ENCODE peak calls at places on chromosomes 4 and X, in four cellular contexts. N, R, T and H are unnamed samples.

GRCh38 chrX:7132335-7133035 is 15.0 kb upstream of the STS start:
- DNase-seq in N (peak), R (peak), T (peak), H (peak)

GRCh38 chr4:47827339-47828047 is 10.4 kb downstream of the CORIN start:
- DNase-seq in N (no peak), R (no peak), T (no peak), H (no peak)

GRCh38 chr4:127249066-127249766 is 383.5 kb upstream of the INTU start:
- DNase-seq in N (no peak), R (no peak), T (no peak), H (no peak)

GRCh38 chr4:12787261-12787660 is 696.9 kb downstream of the RAB28 start:
- DNase-seq in N (no peak), R (no peak), T (no peak), H (no peak)

GRCh38 chr4:153517159-153517558 is 51.0 kb downstream of the TMEM131L start:
- DNase-seq in N (no peak), R (no peak), T (no peak), H (no peak)

GRCh38 chrX:63747331-63747730 is 37.7 kb downstream of the ARHGEF9 start:
- DNase-seq in N (no peak), R (no peak), T (no peak), H (no peak)

GRCh38 chrX:116284383-116284782 is 113.8 kb downstream of the AGTR2 start:
- DNase-seq in N (no peak), R (no peak), T (no peak), H (no peak)

GRCh38 chr4:76802546-76803021 is 95.4 kb downstream of the SOWAHB start:
- DNase-seq in N (no peak), R (no peak), T (no peak), H (no peak)

GRCh38 chr4:157221426-157221894 is 932 bp downstream of the GRIA2 start:
- DNase-seq in N (no peak), R (no peak), T (no peak), H (no peak)

GRCh38 chr4:54400802-54401201 is 171.7 kb downstream of the PDGFRA start:
- DNase-seq in N (no peak), R (no peak), T (no peak), H (no peak)

GRCh38 chr4:37892641-37893040 is 1.8 kb downstream of the TBC1D1 start:
- DNase-seq in N (no peak), R (no peak), T (no peak), H (no peak)

GRCh38 chrX:48939417-48940228 is 17.8 kb downstream of the OTUD5 start:
- DNase-seq in N (no peak), R (no peak), T (no peak), H (no peak)

GRCh38 chr4:69718376-69719293 is 41.8 kb downstream of the SULT1B1 start:
- DNase-seq in N (no peak), R (no peak), T (no peak), H (no peak)

GRCh38 chr4:65893311-65893710 is 223.0 kb upstream of the EPHA5 start:
- DNase-seq in N (no peak), R (no peak), T (no peak), H (no peak)

GRCh38 chr4:81314196-81314896 is 99.3 kb upstream of the PRKG2 start:
- DNase-seq in N (no peak), R (no peak), T (no peak), H (no peak)

GRCh38 chrX:82092307-82092706 is 890.4 kb downstream of the SH3BGRL start:
- DNase-seq in N (no peak), R (no peak), T (no peak), H (no peak)

GRCh38 chr4:84286048-84286447 is 213.0 kb downstream of the NKX6-1 start:
- DNase-seq in N (no peak), R (no peak), T (no peak), H (peak)

GRCh38 chrX:108811891-108812290 is 75.5 kb upstream of the IRS4 start:
- DNase-seq in N (peak), R (peak), T (peak), H (peak)

GRCh38 chr4:8150152-8151090 is 8.2 kb downstream of the ABLIM2 start:
- DNase-seq in N (no peak), R (no peak), T (no peak), H (no peak)

GRCh38 chr4:145843148-145843547 is 95.5 kb downstream of the ZNF827 start:
- DNase-seq in N (no peak), R (no peak), T (no peak), H (no peak)

GRCh38 chrX:118519411-118520205 is 24.0 kb downstream of the DOCK11 start:
- DNase-seq in N (no peak), R (no peak), T (no peak), H (no peak)

GRCh38 chr4:142121951-142122350 is 485.6 kb downstream of the IL15 start:
- DNase-seq in N (no peak), R (no peak), T (no peak), H (no peak)

GRCh38 chr4:77174426-77174825 is 17.4 kb downstream of the CCNG2 start:
- DNase-seq in N (no peak), R (no peak), T (no peak), H (no peak)

GRCh38 chr4:150863456-150863855 is 151.6 kb downstream of the LRBA start:
- DNase-seq in N (peak), R (no peak), T (no peak), H (no peak)

GRCh38 chr4:10205223-10205622 is 88.6 kb upstream of the WDR1 start:
- DNase-seq in N (peak), R (no peak), T (no peak), H (no peak)

GRCh38 chr4:1195109-1195671 is 22.8 kb upstream of the SPON2 start:
- DNase-seq in N (no peak), R (no peak), T (no peak), H (peak)

GRCh38 chr4:521636-522330 is 22.8 kb downstream of the PIGG start:
- DNase-seq in N (no peak), R (no peak), T (no peak), H (no peak)

GRCh38 chr4:1318488-1319213 is 28.4 kb upstream of the UVSSA start:
- DNase-seq in N (no peak), R (peak), T (peak), H (peak)

GRCh38 chr4:87406462-87406861 is 15.5 kb upstream of the HSD17B11 start:
- DNase-seq in N (no peak), R (no peak), T (no peak), H (no peak)

GRCh38 chrX:141220342-141221008 is 21.8 kb downstream of the SPANXC start:
- DNase-seq in N (no peak), R (no peak), T (no peak), H (no peak)

GRCh38 chr4:7434766-7435150 is at the start of gene PSAPL1:
- DNase-seq in N (peak), R (peak), T (peak), H (peak)

GRCh38 chr4:70902577-70903281 is 560 bp downstream of the MOB1B start:
- DNase-seq in N (no peak), R (peak), T (peak), H (no peak)

GRCh38 chr4:3684546-3684945 is 81.6 kb upstream of the ADRA2C start:
- DNase-seq in N (no peak), R (no peak), T (no peak), H (no peak)

GRCh38 chr4:3683744-3684421 is 82.3 kb upstream of the ADRA2C start:
- DNase-seq in N (no peak), R (no peak), T (no peak), H (peak)

GRCh38 chr4:3685081-3685645 is 81.0 kb upstream of the ADRA2C start:
- DNase-seq in N (no peak), R (no peak), T (no peak), H (no peak)

GRCh38 chr4:3682236-3683076 is 83.7 kb upstream of the ADRA2C start:
- DNase-seq in N (no peak), R (no peak), T (no peak), H (peak)

DNA sequence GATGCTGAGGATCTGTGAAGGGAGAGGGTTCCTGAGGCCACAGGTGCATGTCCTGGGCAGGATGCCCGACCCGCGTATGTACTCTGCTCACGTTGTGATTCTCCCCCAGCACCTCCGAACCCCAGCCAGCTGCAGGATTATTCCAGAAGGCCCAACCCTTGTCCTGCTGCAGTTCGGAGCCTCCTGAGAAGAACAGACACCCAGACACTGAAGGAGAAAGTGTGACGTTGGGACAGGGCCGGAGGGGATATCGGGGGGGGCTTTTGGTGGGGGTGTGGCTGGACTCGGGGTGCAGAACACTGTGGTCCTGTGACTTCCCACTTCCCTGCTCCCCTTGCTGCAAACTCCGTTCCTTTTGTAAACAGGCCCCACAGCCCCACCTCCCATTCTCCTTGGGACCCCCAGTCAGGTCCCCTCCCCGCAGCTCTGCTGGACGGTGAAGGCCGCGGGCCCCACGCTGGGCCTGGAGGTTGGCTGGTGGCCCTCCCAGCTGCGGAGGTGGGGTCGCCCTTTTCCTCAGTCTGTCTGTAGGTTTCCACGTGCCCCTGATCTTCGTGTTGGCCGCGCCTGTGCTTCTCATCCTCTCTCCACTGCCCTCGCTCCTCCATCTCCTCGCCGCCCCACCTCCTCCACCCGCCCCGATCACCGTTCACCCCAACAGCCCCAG is 83.0 kb upstream of the ADRA2C start:
- DNase-seq in N (no peak), R (no peak), T (no peak), H (peak)
- TF ChIP-seq ELF4 in N (no peak), R (no peak), T (no peak), H (no peak)

DNA sequence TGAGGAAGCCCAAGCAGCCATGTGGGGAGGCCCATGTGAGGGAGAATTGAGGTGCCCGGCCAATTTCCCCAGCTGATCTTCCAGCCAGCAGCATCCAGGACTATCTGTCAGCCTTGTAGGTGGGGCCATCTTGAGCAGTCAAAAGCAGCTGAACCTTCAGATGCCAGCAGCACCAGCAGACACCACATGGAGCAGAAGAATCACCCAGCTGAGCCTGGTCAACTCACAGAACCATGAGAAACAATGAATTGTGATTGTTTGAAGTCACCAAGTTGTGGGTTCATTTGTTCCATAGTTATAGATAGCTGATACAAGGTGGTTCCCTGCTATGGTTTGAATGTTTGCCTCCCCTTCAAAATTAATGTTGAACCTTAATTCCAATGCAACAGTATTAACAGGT is 85.1 kb upstream of the ATP6AP2 start:
- DNase-seq in N (no peak), R (no peak), T (no peak), H (no peak)
- TF ChIP-seq ELF4 in N (no peak), R (no peak), T (no peak), H (no peak)

GRCh38 chr4:2511645-2512131 is 24.8 kb upstream of the FAM193A start:
- DNase-seq in N (no peak), R (no peak), T (peak), H (no peak)
- TF ChIP-seq ELF4 in N (no peak), R (no peak), T (no peak), H (no peak)

DNA sequence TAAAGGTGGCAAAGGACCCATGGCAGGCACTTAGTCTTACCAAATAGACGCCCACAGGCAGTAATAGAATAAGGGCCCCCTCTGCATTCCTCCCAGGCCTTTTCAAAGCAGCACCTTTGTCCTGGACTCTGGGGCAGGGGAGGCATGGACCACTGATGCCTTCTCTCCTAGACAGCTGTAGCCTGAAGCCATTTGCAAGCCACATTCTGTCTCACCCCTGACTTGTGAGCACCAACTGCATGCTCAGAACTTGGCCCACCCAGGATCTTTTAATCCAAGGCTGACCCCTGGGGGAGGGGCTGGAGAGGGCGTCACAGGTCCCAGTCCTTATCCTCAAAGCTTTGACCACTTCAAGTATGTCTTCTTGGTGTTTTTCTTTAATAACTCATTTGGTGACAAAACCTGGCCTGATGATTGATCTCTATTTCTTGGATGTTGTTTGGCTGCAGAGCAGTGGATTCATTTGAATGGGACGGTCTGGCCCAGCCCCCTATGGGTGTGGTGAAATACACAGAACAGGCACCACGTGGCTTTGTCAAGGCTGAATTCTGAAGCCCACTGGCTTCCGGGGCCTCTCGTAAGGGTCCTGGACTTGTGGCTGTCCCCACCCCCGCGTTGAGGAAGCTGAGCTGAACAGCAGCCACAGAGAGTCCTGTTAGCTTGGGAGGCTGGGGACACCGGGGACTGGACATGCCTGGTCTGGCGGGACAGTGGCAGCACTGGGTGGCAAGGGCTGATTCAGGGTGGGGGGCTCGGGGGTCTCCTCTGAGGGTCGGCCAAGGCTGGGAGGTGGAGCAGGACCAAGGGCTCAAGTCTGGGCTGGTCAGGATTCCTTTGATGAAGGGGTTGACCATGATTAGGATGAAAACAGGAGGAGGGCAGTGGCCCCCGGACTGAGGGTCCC is 36.6 kb downstream of the ADRA2C start:
- DNase-seq in N (peak), R (no peak), T (no peak), H (no peak)
- TF ChIP-seq ELF4 in N (no peak), R (no peak), T (no peak), H (no peak)

GRCh38 chr4:114287079-114287696 is 307.7 kb upstream of the ARSJ start:
- DNase-seq in N (peak), R (no peak), T (no peak), H (peak)
- TF ChIP-seq ELF4 in N (no peak), R (no peak), T (no peak), H (no peak)

GRCh38 chrX:148067285-148067684 is 86.1 kb downstream of the FMR1NB start:
- DNase-seq in N (no peak), R (no peak), T (no peak), H (no peak)

GRCh38 chrX:148070504-148070877 is 89.4 kb downstream of the FMR1NB start:
- DNase-seq in N (no peak), R (no peak), T (no peak), H (no peak)

GRCh38 chrX:148069759-148070503 is 88.8 kb downstream of the FMR1NB start:
- DNase-seq in N (no peak), R (no peak), T (no peak), H (no peak)
- TF ChIP-seq ELF4 in N (no peak), R (no peak), T (no peak), H (no peak)

GRCh38 chr4:108398326-108398725 is 222.1 kb upstream of the RPL34 start:
- DNase-seq in N (no peak), R (no peak), T (no peak), H (no peak)
- TF ChIP-seq ELF4 in N (no peak), R (no peak), T (no peak), H (no peak)